ENCODE peak calls at places on chromosomes 16 and 17, in six cellular contexts. T is NCI-H1930, S is ACHN, A is NAMALWA, C is amniotic stem cell, P is colonic mucosa. I is an unnamed sample.
A peak's percentile ranks its signal among the peaks of the same experiment; 100 is the strongest.

GRCh38 chr16:29012913-29013641 is 28.2 kb downstream of the LAT start:
- DNase-seq in T (no peak), S (no peak), A (no peak), C (no peak), P (no peak), I (no peak)

GRCh38 chr17:57531648-57532486 is 213.2 kb downstream of the CCDC182 start:
- DNase-seq in T (no peak), S (no peak), A (no peak), C (no peak), P (peak; percentile 48), I (no peak)

GRCh38 chr17:47840742-47841487 is at the start of gene SCRN2:
- DNase-seq in T (peak; percentile 77), S (peak; percentile 90), A (peak; percentile 87), C (peak; percentile 68), P (peak; percentile 96), I (peak; percentile 24)

GRCh38 chr16:87757841-87758426 is 7.9 kb downstream of the KLHDC4 start:
- DNase-seq in T (no peak), S (no peak), A (no peak), C (peak; percentile 17), P (no peak), I (no peak)

GRCh38 chr17:27956601-27957445 is 63.7 kb upstream of the LYRM9 start:
- DNase-seq in T (no peak), S (no peak), A (no peak), C (no peak), P (no peak), I (no peak)

GRCh38 chr17:74213897-74214386 is 571 bp downstream of the TTYH2 start:
- DNase-seq in T (no peak), S (no peak), A (no peak), C (no peak), P (peak; percentile 30), I (no peak)

GRCh38 chr16:85891033-85891775 is 7.8 kb upstream of the IRF8 start:
- DNase-seq in T (no peak), S (peak; percentile 56), A (no peak), C (no peak), P (peak; percentile 51), I (no peak)

GRCh38 chr17:75837899-75838298 is 6.3 kb downstream of the UNC13D start:
- DNase-seq in T (no peak), S (no peak), A (no peak), C (no peak), P (no peak), I (no peak)

GRCh38 chr17:60047590-60047989 is 31.1 kb downstream of the HEATR6 start:
- DNase-seq in T (no peak), S (no peak), A (no peak), C (no peak), P (no peak), I (no peak)

GRCh38 chr17:55420776-55421178 is 858 bp downstream of the MMD start:
- DNase-seq in T (no peak), S (peak; percentile 35), A (peak; percentile 61), C (peak; percentile 11), P (peak; percentile 58), I (no peak)

GRCh38 chr16:2751577-2752034 is 832 bp upstream of the SRRM2 start:
- DNase-seq in T (peak; percentile 90), S (no peak), A (peak; percentile 92), C (no peak), P (no peak), I (no peak)